ENCODE peak calls at places on chromosomes 4 and X, in eight cellular contexts. W is kidney; F is CD8-positive, alpha-beta T cell; Z is foreskin fibroblast; V is heart right ventricle; P is AG10803; M is endothelial cell; B is suprapubic skin. Q is an unnamed sample.

GRCh38 chr4:137359691-137360315 is 172.5 kb downstream of the PCDH18 start:
- DNase-seq in W (no peak), B (no peak), P (peak; percentile 86), M (no peak), V (no peak), Z (peak; percentile 89), F (no peak), Q (no peak)

GRCh38 chrX:9638871-9639270 is 126.8 kb downstream of the GPR143 start:
- DNase-seq in Z (no peak), W (no peak), P (no peak), V (no peak), F (no peak), B (no peak), M (no peak), Q (no peak)

GRCh38 chr4:169229571-169230028 is 41.2 kb downstream of the SH3RF1 start:
- DNase-seq in F (no peak), M (no peak), W (no peak), B (no peak), Z (peak; percentile 94), V (no peak), P (peak; percentile 94), Q (no peak)

GRCh38 chrX:41862562-41863184 is 60.7 kb downstream of the CASK start:
- DNase-seq in F (no peak), V (no peak), Z (no peak), P (no peak), W (no peak), M (no peak), B (no peak), Q (no peak)

GRCh38 chr4:100067255-100067654 is 117.2 kb upstream of the H2AZ1 start:
- DNase-seq in F (no peak), Z (no peak), M (no peak), V (no peak), W (no peak), P (no peak), B (no peak), Q (no peak)

GRCh38 chr4:140343303-140343702 is 30.1 kb upstream of the SCOC start:
- DNase-seq in F (no peak), W (peak; percentile 87), Z (peak; percentile 33), M (no peak), V (peak; percentile 15), B (no peak), P (no peak), Q (no peak)

GRCh38 chr4:165360041-165360782 is 18.6 kb upstream of the CPE start:
- DNase-seq in V (no peak), M (no peak), B (no peak), W (no peak), P (peak; percentile 82), Z (peak; percentile 72), F (no peak), Q (no peak)

GRCh38 chr4:111064342-111064993 is 441.6 kb upstream of the PITX2 start:
- DNase-seq in W (no peak), F (no peak), V (no peak), Z (peak; percentile 64), P (peak; percentile 92), M (no peak), B (no peak), Q (no peak)

GRCh38 chr4:10334506-10335028 is 122.7 kb downstream of the ZNF518B start:
- DNase-seq in P (peak; percentile 15), B (no peak), M (no peak), F (no peak), W (no peak), Z (no peak), V (no peak), Q (no peak)

GRCh38 chrX:129523076-129524055 is at the start of gene SMARCA1:
- DNase-seq in M (peak; percentile 40), B (peak; percentile 66), F (no peak), W (peak; percentile 75), V (peak; percentile 41), Z (peak; percentile 56), P (peak; percentile 61), Q (peak; percentile 7)

GRCh38 chr4:11011249-11011648 is 326.7 kb upstream of the CLNK start:
- DNase-seq in B (no peak), M (no peak), F (no peak), P (no peak), Z (no peak), W (no peak), V (no peak), Q (no peak)

GRCh38 chrX:94600077-94600476 is 926.1 kb downstream of the FAM133A start:
- DNase-seq in W (no peak), F (no peak), V (no peak), M (no peak), P (no peak), B (no peak), Z (no peak), Q (no peak)

GRCh38 chr4:79413032-79413431 is 5.0 kb upstream of the GK2 start:
- DNase-seq in M (no peak), B (no peak), P (no peak), F (no peak), Z (no peak), V (no peak), W (no peak), Q (no peak)

GRCh38 chr4:37693450-37694190 is 7.4 kb upstream of the RELL1 start:
- DNase-seq in B (no peak), M (no peak), F (no peak), Z (peak; percentile 84), W (no peak), P (peak; percentile 79), V (no peak), Q (no peak)

GRCh38 chr4:73674451-73674919 is 54.2 kb upstream of the RASSF6 start:
- DNase-seq in Z (peak; percentile 80), F (no peak), P (peak; percentile 42), W (no peak), M (no peak), V (peak; percentile 16), B (no peak), Q (no peak)

GRCh38 chr4:54032558-54033135 is 31.8 kb downstream of the CHIC2 start:
- DNase-seq in W (no peak), F (no peak), V (no peak), Z (no peak), M (no peak), P (no peak), B (no peak), Q (no peak)

GRCh38 chrX:149641432-149641831 is 9.8 kb upstream of the TMEM185A start:
- DNase-seq in B (no peak), W (no peak), P (no peak), V (no peak), Z (no peak), F (no peak), M (no peak), Q (no peak)

GRCh38 chr4:98780926-98781325 is 122.5 kb upstream of the TSPAN5 start:
- DNase-seq in M (no peak), Z (no peak), W (no peak), B (no peak), F (no peak), V (no peak), P (no peak), Q (no peak)

GRCh38 chr4:110840221-110840654 is 217.4 kb upstream of the PITX2 start:
- DNase-seq in V (no peak), F (no peak), W (no peak), P (peak; percentile 69), B (no peak), Z (peak; percentile 65), M (no peak), Q (no peak)

GRCh38 chr4:14237911-14238310 is 610.4 kb upstream of the BOD1L1 start:
- DNase-seq in Z (no peak), M (no peak), F (no peak), W (no peak), P (no peak), B (no peak), V (no peak), Q (no peak)

DNA sequence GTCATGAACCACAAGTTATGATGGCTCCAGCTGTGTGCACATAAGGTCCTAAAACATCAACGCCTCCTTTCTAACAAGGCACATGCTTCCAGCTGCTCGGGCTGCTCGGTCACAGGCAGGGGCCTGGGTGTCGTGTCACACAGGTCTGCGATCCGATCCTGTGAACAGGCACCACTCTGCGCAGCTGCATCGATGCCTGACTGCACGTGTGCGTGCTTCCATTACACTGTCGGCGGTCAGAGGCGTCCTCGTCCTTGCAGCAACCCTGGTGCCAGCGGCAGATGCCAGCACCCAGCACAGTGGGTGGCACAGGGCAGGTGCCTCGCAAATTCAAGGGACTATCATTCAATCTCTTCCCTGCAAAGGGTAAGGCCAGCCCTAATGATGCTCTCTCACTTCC is 23.9 kb downstream of the ZFYVE28 start:
- DNase-seq in M (no peak), F (no peak), V (no peak), P (no peak), W (no peak), Z (no peak), B (no peak), Q (no peak)
- TF ChIP-seq CTCF in M (no peak), F (no peak), V (no peak), P (no peak), W (no peak), Z (no peak), B (no peak), Q (no peak)

GRCh38 chrX:147626605-147627004 is 285.1 kb upstream of the FMR1 start:
- DNase-seq in F (no peak), B (no peak), P (no peak), Z (no peak), V (no peak), W (no peak), M (no peak), Q (no peak)
- TF ChIP-seq CTCF in F (no peak), B (no peak), P (no peak), Z (no peak), V (no peak), W (no peak), M (no peak), Q (no peak)

GRCh38 chr4:132228676-132229075 is 920.4 kb upstream of the PCDH10 start:
- DNase-seq in M (no peak), F (no peak), V (no peak), Z (no peak), P (no peak), B (no peak), W (no peak), Q (no peak)

GRCh38 chr4:132230025-132230424 is 919.1 kb upstream of the PCDH10 start:
- DNase-seq in B (no peak), Z (no peak), P (no peak), F (no peak), V (no peak), W (no peak), M (no peak), Q (no peak)

GRCh38 chr4:132227349-132228165 is 921.5 kb upstream of the PCDH10 start:
- DNase-seq in F (no peak), P (peak; percentile 3), Z (peak; percentile 48), B (no peak), V (peak; percentile 10), W (no peak), M (peak; percentile 34), Q (no peak)
- TF ChIP-seq CTCF in F (no peak), P (peak; percentile 37), Z (peak; percentile 22), B (no peak), V (peak; percentile 18), W (no peak), M (peak; percentile 29), Q (peak; percentile 58)

GRCh38 chrX:70262952-70263567 is 3.1 kb upstream of the P2RY4 start:
- DNase-seq in F (no peak), P (peak; percentile 19), M (peak; percentile 58), W (no peak), Z (peak; percentile 63), V (peak; percentile 14), B (no peak), Q (peak; percentile 33)
- TF ChIP-seq CTCF in F (no peak), P (peak; percentile 57), M (peak; percentile 21), W (peak; percentile 32), Z (peak; percentile 32), V (peak; percentile 42), B (peak; percentile 43), Q (peak; percentile 43)